ENCODE peak calls at places on chromosomes 12 and 14, in seven cellular contexts. One of them, this sample, is unnamed.

GRCh38 chr12:105931762-105932587 is 206.8 kb downstream of the NUAK1 start:
- DNase-seq in NCI-H1105: no peak
- DNase-seq in NCI-H2171 treated with DMSO at 0.1 percent for 48 hours: no peak
- DNase-seq in germinal center: no peak
- DNase-seq in WERI-Rb-1: no peak
- DNase-seq in adrenal gland: no peak
- DNase-seq in H7: no peak
- DNase-seq in this sample: no peak

GRCh38 chr12:68158427-68158826 is 1.1 kb downstream of the IFNG start:
- DNase-seq in adrenal gland: no peak
- DNase-seq in NCI-H1105: peak
- DNase-seq in NCI-H2171 treated with DMSO at 0.1 percent for 48 hours: peak
- DNase-seq in germinal center: peak
- DNase-seq in H7: peak
- DNase-seq in WERI-Rb-1: no peak
- DNase-seq in this sample: no peak

GRCh38 chr12:90940872-90941499 is 14.0 kb downstream of the CCER1 start:
- DNase-seq in WERI-Rb-1: no peak
- DNase-seq in H7: no peak
- DNase-seq in NCI-H2171 treated with DMSO at 0.1 percent for 48 hours: peak
- DNase-seq in NCI-H1105: peak
- DNase-seq in germinal center: peak
- DNase-seq in adrenal gland: no peak
- DNase-seq in this sample: no peak

GRCh38 chr14:43483415-43483814 is 1023.7 kb downstream of the FSCB start:
- DNase-seq in H7: no peak
- DNase-seq in germinal center: no peak
- DNase-seq in WERI-Rb-1: no peak
- DNase-seq in NCI-H2171 treated with DMSO at 0.1 percent for 48 hours: no peak
- DNase-seq in adrenal gland: no peak
- DNase-seq in NCI-H1105: no peak
- DNase-seq in this sample: no peak

GRCh38 chr12:53233671-53234091 is 1.7 kb upstream of the RARG start:
- DNase-seq in H7: peak
- DNase-seq in germinal center: no peak
- DNase-seq in WERI-Rb-1: no peak
- DNase-seq in adrenal gland: no peak
- DNase-seq in NCI-H2171 treated with DMSO at 0.1 percent for 48 hours: no peak
- DNase-seq in NCI-H1105: no peak
- DNase-seq in this sample: no peak

GRCh38 chr14:75306917-75307699 is 28.5 kb downstream of the FOS start:
- DNase-seq in WERI-Rb-1: peak
- DNase-seq in NCI-H1105: peak
- DNase-seq in H7: no peak
- DNase-seq in adrenal gland: no peak
- DNase-seq in NCI-H2171 treated with DMSO at 0.1 percent for 48 hours: peak
- DNase-seq in germinal center: peak
- DNase-seq in this sample: no peak

GRCh38 chr12:179131-179884 is 34.6 kb downstream of the SLC6A12 start:
- DNase-seq in WERI-Rb-1: no peak
- DNase-seq in H7: peak
- DNase-seq in adrenal gland: no peak
- DNase-seq in NCI-H1105: no peak
- DNase-seq in germinal center: no peak
- DNase-seq in NCI-H2171 treated with DMSO at 0.1 percent for 48 hours: peak
- DNase-seq in this sample: no peak

GRCh38 chr12:131139363-131140068 is 185.8 kb downstream of the ADGRD1 start:
- DNase-seq in NCI-H2171 treated with DMSO at 0.1 percent for 48 hours: no peak
- DNase-seq in adrenal gland: no peak
- DNase-seq in WERI-Rb-1: no peak
- DNase-seq in NCI-H1105: no peak
- DNase-seq in H7: no peak
- DNase-seq in germinal center: no peak
- DNase-seq in this sample: no peak

GRCh38 chr12:98274430-98275130 is 240.8 kb upstream of the TMPO start:
- DNase-seq in germinal center: peak
- DNase-seq in NCI-H1105: no peak
- DNase-seq in WERI-Rb-1: no peak
- DNase-seq in H7: no peak
- DNase-seq in NCI-H2171 treated with DMSO at 0.1 percent for 48 hours: no peak
- DNase-seq in adrenal gland: no peak
- DNase-seq in this sample: no peak

GRCh38 chr14:38404100-38404541 is 148.2 kb upstream of the CLEC14A start:
- DNase-seq in WERI-Rb-1: no peak
- DNase-seq in NCI-H2171 treated with DMSO at 0.1 percent for 48 hours: no peak
- DNase-seq in H7: no peak
- DNase-seq in germinal center: no peak
- DNase-seq in adrenal gland: no peak
- DNase-seq in NCI-H1105: no peak
- DNase-seq in this sample: no peak

GRCh38 chr12:107242189-107242588 is 148.8 kb upstream of the CRY1 start:
- DNase-seq in WERI-Rb-1: no peak
- DNase-seq in NCI-H2171 treated with DMSO at 0.1 percent for 48 hours: peak
- DNase-seq in H7: no peak
- DNase-seq in adrenal gland: no peak
- DNase-seq in germinal center: no peak
- DNase-seq in NCI-H1105: no peak
- DNase-seq in this sample: no peak

GRCh38 chr12:121776190-121777098 is 17.0 kb downstream of the RHOF start:
- DNase-seq in germinal center: peak
- DNase-seq in WERI-Rb-1: peak
- DNase-seq in NCI-H1105: peak
- DNase-seq in adrenal gland: peak
- DNase-seq in NCI-H2171 treated with DMSO at 0.1 percent for 48 hours: no peak
- DNase-seq in H7: peak
- DNase-seq in this sample: peak

GRCh38 chr14:66601932-66602578 is 94.1 kb downstream of the GPHN start:
- DNase-seq in germinal center: no peak
- DNase-seq in NCI-H2171 treated with DMSO at 0.1 percent for 48 hours: no peak
- DNase-seq in WERI-Rb-1: no peak
- DNase-seq in NCI-H1105: no peak
- DNase-seq in H7: no peak
- DNase-seq in adrenal gland: no peak
- DNase-seq in this sample: no peak

GRCh38 chr12:38392584-38393144 is 76.1 kb downstream of the ALG10B start:
- DNase-seq in NCI-H2171 treated with DMSO at 0.1 percent for 48 hours: no peak
- DNase-seq in H7: no peak
- DNase-seq in adrenal gland: no peak
- DNase-seq in WERI-Rb-1: no peak
- DNase-seq in NCI-H1105: no peak
- DNase-seq in germinal center: no peak
- DNase-seq in this sample: no peak

GRCh38 chr12:9347328-9348127 is 139.3 kb upstream of the PZP start:
- DNase-seq in WERI-Rb-1: no peak
- DNase-seq in H7: no peak
- DNase-seq in NCI-H2171 treated with DMSO at 0.1 percent for 48 hours: no peak
- DNase-seq in NCI-H1105: no peak
- DNase-seq in germinal center: no peak
- DNase-seq in adrenal gland: no peak
- DNase-seq in this sample: no peak

GRCh38 chr14:33959692-33960151 is 8.8 kb upstream of the EGLN3 start:
- DNase-seq in NCI-H2171 treated with DMSO at 0.1 percent for 48 hours: no peak
- DNase-seq in NCI-H1105: no peak
- DNase-seq in adrenal gland: no peak
- DNase-seq in WERI-Rb-1: no peak
- DNase-seq in germinal center: no peak
- DNase-seq in H7: peak
- DNase-seq in this sample: no peak

GRCh38 chr12:6215932-6216494 is 15.8 kb downstream of the CD9 start:
- DNase-seq in H7: no peak
- DNase-seq in adrenal gland: peak
- DNase-seq in NCI-H1105: peak
- DNase-seq in WERI-Rb-1: no peak
- DNase-seq in NCI-H2171 treated with DMSO at 0.1 percent for 48 hours: no peak
- DNase-seq in germinal center: no peak
- DNase-seq in this sample: no peak

GRCh38 chr12:52644078-52644415 is 8.0 kb downstream of the KRT2 start:
- DNase-seq in germinal center: no peak
- DNase-seq in WERI-Rb-1: no peak
- DNase-seq in adrenal gland: no peak
- DNase-seq in NCI-H1105: no peak
- DNase-seq in NCI-H2171 treated with DMSO at 0.1 percent for 48 hours: no peak
- DNase-seq in H7: no peak
- DNase-seq in this sample: no peak

GRCh38 chr12:124855275-124855957 is 8.2 kb downstream of the SCARB1 start:
- DNase-seq in WERI-Rb-1: no peak
- DNase-seq in NCI-H2171 treated with DMSO at 0.1 percent for 48 hours: no peak
- DNase-seq in H7: no peak
- DNase-seq in germinal center: no peak
- DNase-seq in adrenal gland: no peak
- DNase-seq in NCI-H1105: no peak
- DNase-seq in this sample: no peak

GRCh38 chr12:62693291-62694040 is 226.8 kb downstream of the MON2 start:
- DNase-seq in germinal center: no peak
- DNase-seq in H7: no peak
- DNase-seq in adrenal gland: no peak
- DNase-seq in WERI-Rb-1: no peak
- DNase-seq in NCI-H1105: no peak
- DNase-seq in NCI-H2171 treated with DMSO at 0.1 percent for 48 hours: peak
- DNase-seq in this sample: no peak

GRCh38 chr12:47773062-47773857 is at the start of gene SLC48A1:
- DNase-seq in H7: peak
- DNase-seq in NCI-H2171 treated with DMSO at 0.1 percent for 48 hours: peak
- DNase-seq in germinal center: peak
- DNase-seq in NCI-H1105: peak
- DNase-seq in adrenal gland: peak
- DNase-seq in WERI-Rb-1: peak
- DNase-seq in this sample: peak

GRCh38 chr14:92651106-92651792 is 97.2 kb downstream of the LGMN start:
- DNase-seq in NCI-H1105: no peak
- DNase-seq in H7: peak
- DNase-seq in germinal center: peak
- DNase-seq in WERI-Rb-1: no peak
- DNase-seq in NCI-H2171 treated with DMSO at 0.1 percent for 48 hours: no peak
- DNase-seq in adrenal gland: no peak
- DNase-seq in this sample: peak

GRCh38 chr12:104957388-104958008 is 592 bp downstream of the SLC41A2 start:
- DNase-seq in WERI-Rb-1: no peak
- DNase-seq in NCI-H2171 treated with DMSO at 0.1 percent for 48 hours: peak
- DNase-seq in adrenal gland: no peak
- DNase-seq in germinal center: peak
- DNase-seq in NCI-H1105: peak
- DNase-seq in H7: no peak
- DNase-seq in this sample: peak

GRCh38 chr14:75896341-75896740 is 85.5 kb downstream of the TGFB3 start:
- DNase-seq in WERI-Rb-1: no peak
- DNase-seq in NCI-H1105: no peak
- DNase-seq in adrenal gland: no peak
- DNase-seq in NCI-H2171 treated with DMSO at 0.1 percent for 48 hours: no peak
- DNase-seq in germinal center: no peak
- DNase-seq in H7: no peak
- DNase-seq in this sample: no peak

GRCh38 chr12:67716817-67717216 is 68.3 kb downstream of the DYRK2 start:
- DNase-seq in germinal center: no peak
- DNase-seq in WERI-Rb-1: no peak
- DNase-seq in H7: no peak
- DNase-seq in adrenal gland: no peak
- DNase-seq in NCI-H2171 treated with DMSO at 0.1 percent for 48 hours: no peak
- DNase-seq in NCI-H1105: no peak
- DNase-seq in this sample: no peak

GRCh38 chr14:89330236-89331002 is 86.6 kb downstream of the FOXN3 start:
- DNase-seq in WERI-Rb-1: no peak
- DNase-seq in H7: no peak
- DNase-seq in NCI-H1105: no peak
- DNase-seq in germinal center: no peak
- DNase-seq in adrenal gland: peak
- DNase-seq in NCI-H2171 treated with DMSO at 0.1 percent for 48 hours: no peak
- DNase-seq in this sample: no peak

GRCh38 chr12:22974865-22975264 is 349.9 kb downstream of the ETNK1 start:
- DNase-seq in NCI-H2171 treated with DMSO at 0.1 percent for 48 hours: no peak
- DNase-seq in adrenal gland: no peak
- DNase-seq in germinal center: no peak
- DNase-seq in WERI-Rb-1: no peak
- DNase-seq in H7: no peak
- DNase-seq in NCI-H1105: no peak
- DNase-seq in this sample: no peak

This sample was measured in CD8-positive, alpha-beta T cell.